ENCODE peak calls at places on chromosomes 16 and 17, in five cellular contexts. T, H, O, F and V are unnamed samples.

GRCh38 chr16:20611350-20611902 is 35.3 kb upstream of the ACSM2B start:
- DNase-seq in T (no peak), H (no peak), O (no peak), F (no peak), V (no peak)

GRCh38 chr16:88772871-88773811 is 11.9 kb downstream of the PIEZO1 start:
- DNase-seq in T (no peak), H (peak), O (no peak), F (no peak), V (peak)

GRCh38 chr16:87132361-87133014 is 184.7 kb downstream of the C16orf95 start:
- DNase-seq in T (no peak), H (peak), O (no peak), F (peak), V (peak)

GRCh38 chr17:43909537-43910231 is 2.3 kb upstream of the MPP2 start:
- DNase-seq in T (no peak), H (no peak), O (no peak), F (no peak), V (no peak)

GRCh38 chr17:19398301-19399181 is 11.6 kb upstream of the MFAP4 start:
- DNase-seq in T (no peak), H (peak), O (no peak), F (no peak), V (peak)

GRCh38 chr17:48470388-48471034 is 40.5 kb upstream of the SKAP1 start:
- DNase-seq in T (no peak), H (peak), O (no peak), F (no peak), V (peak)

GRCh38 chr16:27313422-27314160 is at the start of gene IL4R:
- DNase-seq in T (peak), H (peak), O (peak), F (peak), V (peak)

GRCh38 chr16:70523621-70524405 is at the start of gene SF3B3:
- DNase-seq in T (peak), H (peak), O (peak), F (peak), V (no peak)

GRCh38 chr17:82267575-82268379 is 5.7 kb downstream of the CSNK1D start:
- DNase-seq in T (no peak), H (peak), O (no peak), F (peak), V (peak)

GRCh38 chr16:83733301-83733700 is 74.5 kb upstream of the HSBP1 start:
- DNase-seq in T (no peak), H (no peak), O (no peak), F (no peak), V (peak)

GRCh38 chr16:53043986-53044571 is 8.6 kb downstream of the CHD9NB start:
- DNase-seq in T (peak), H (no peak), O (no peak), F (peak), V (no peak)

GRCh38 chr17:8488931-8489330 is 53.2 kb downstream of the NDEL1 start:
- DNase-seq in T (no peak), H (peak), O (no peak), F (peak), V (peak)

GRCh38 chr16:1081734-1082265 is 9.3 kb downstream of the SSTR5 start:
- DNase-seq in T (no peak), H (no peak), O (no peak), F (peak), V (no peak)

GRCh38 chr16:17358846-17359245 is 111.9 kb downstream of the XYLT1 start:
- DNase-seq in T (no peak), H (no peak), O (no peak), F (no peak), V (no peak)

GRCh38 chr16:72986011-72986410 is 61.9 kb downstream of the ZFHX3 start:
- DNase-seq in T (no peak), H (no peak), O (no peak), F (no peak), V (peak)

GRCh38 chr17:78780335-78780734 is 1.7 kb downstream of the CYTH1 start:
- DNase-seq in T (no peak), H (no peak), O (no peak), F (no peak), V (no peak)

GRCh38 chr17:9274119-9274445 is 252.8 kb downstream of the NTN1 start:
- DNase-seq in T (no peak), H (no peak), O (no peak), F (no peak), V (no peak)

GRCh38 chr17:32275060-32276042 is 9.7 kb downstream of the RHBDL3 start:
- DNase-seq in T (no peak), H (peak), O (no peak), F (peak), V (peak)

GRCh38 chr17:66469088-66469442 is 166.7 kb downstream of the PRKCA start:
- DNase-seq in T (no peak), H (peak), O (no peak), F (no peak), V (no peak)

GRCh38 chr16:70520612-70521297 is 2.6 kb downstream of the COG4 start:
- DNase-seq in T (no peak), H (peak), O (no peak), F (no peak), V (peak)

GRCh38 chr16:38941-39892 is 14.2 kb downstream of the POLR3K start:
- DNase-seq in T (no peak), H (no peak), O (peak), F (peak), V (no peak)

GRCh38 chr17:34663714-34664113 is 84.3 kb downstream of the TMEM132E start:
- DNase-seq in T (no peak), H (no peak), O (no peak), F (no peak), V (no peak)

GRCh38 chr17:68775338-68775737 is 174.2 kb upstream of the FAM20A start:
- DNase-seq in T (no peak), H (no peak), O (no peak), F (no peak), V (no peak)

GRCh38 chr17:13031718-13032350 is 14.0 kb upstream of the ELAC2 start:
- DNase-seq in T (peak), H (peak), O (peak), F (peak), V (peak)

GRCh38 chr16:30949655-30950515 is 1.0 kb downstream of the ORAI3 start:
- DNase-seq in T (no peak), H (peak), O (peak), F (no peak), V (peak)

GRCh38 chr17:30520882-30521281 is 43.7 kb downstream of the GOSR1 start:
- DNase-seq in T (no peak), H (no peak), O (no peak), F (no peak), V (peak)

GRCh38 chr16:29777576-29778360 is at the start of gene ZG16:
- DNase-seq in T (no peak), H (no peak), O (no peak), F (no peak), V (no peak)

GRCh38 chr17:59754547-59754946 is 47.1 kb downstream of the VMP1 start:
- DNase-seq in T (no peak), H (peak), O (no peak), F (no peak), V (peak)

GRCh38 chr17:7560172-7561027 is 1.3 kb upstream of the SENP3 start:
- DNase-seq in T (peak), H (peak), O (peak), F (peak), V (peak)

GRCh38 chr16:81831722-81832126 is 52.6 kb downstream of the PLCG2 start:
- DNase-seq in T (no peak), H (no peak), O (no peak), F (peak), V (peak)

GRCh38 chr17:76080207-76080933 is 1.4 kb downstream of the ZACN start:
- DNase-seq in T (peak), H (no peak), O (no peak), F (peak), V (no peak)

GRCh38 chr16:53546988-53547391 is 44.0 kb upstream of the AKTIP start:
- DNase-seq in T (peak), H (no peak), O (no peak), F (peak), V (no peak)

GRCh38 chr16:89315791-89316581 is 98.5 kb downstream of the ZNF778 start:
- DNase-seq in T (no peak), H (peak), O (peak), F (no peak), V (peak)

GRCh38 chr17:3960764-3961163 is 3.5 kb downstream of the ATP2A3 start:
- DNase-seq in T (no peak), H (no peak), O (no peak), F (no peak), V (peak)

GRCh38 chr17:50439008-50439407 is 13.0 kb downstream of the ACSF2 start:
- DNase-seq in T (no peak), H (no peak), O (no peak), F (no peak), V (no peak)

GRCh38 chr16:52569296-52569695 is 22.4 kb upstream of the TOX3 start:
- DNase-seq in T (no peak), H (no peak), O (no peak), F (no peak), V (no peak)